ENCODE peak calls at places on chromosomes 7 and 10, in nine cellular contexts. C is Karpas-422; V is CD4-positive, CD25-positive, alpha-beta regulatory T cell; H is PC-9; U is activated T-cell treated with anti-CD3 and anti-CD28 coated beads, Interleukin-2, amount 50 U/mL, for 4 hours; B is HFF-Myc; D is HTR-8/SVneo; O is GM12865; Y is cerebellum. P is an unnamed sample.

GRCh38 chr7:28529755-28530154 is 117.4 kb downstream of the CREB5 start:
- DNase-seq in H (no peak), D (no peak), U (no peak), Y (no peak), B (no peak), C (no peak), V (no peak), O (no peak), P (no peak)

GRCh38 chr10:5260828-5261227 is 64.2 kb downstream of the AKR1C4 start:
- DNase-seq in D (no peak), V (no peak), U (no peak), H (no peak), C (no peak), Y (no peak), B (no peak), O (no peak), P (no peak)

GRCh38 chr7:77288676-77289320 is 89.2 kb upstream of the FGL2 start:
- DNase-seq in H (no peak), C (no peak), B (no peak), U (no peak), V (no peak), O (no peak), D (no peak), Y (no peak), P (no peak)

GRCh38 chr10:113450046-113450445 is 102.8 kb upstream of the HABP2 start:
- DNase-seq in O (no peak), D (no peak), Y (no peak), C (no peak), B (no peak), U (no peak), V (no peak), H (no peak), P (no peak)

GRCh38 chr10:28838908-28839307 is 161.6 kb downstream of the BAMBI start:
- DNase-seq in Y (no peak), U (no peak), C (no peak), O (no peak), H (no peak), B (no peak), V (no peak), D (no peak), P (no peak)

GRCh38 chr10:78328592-78329404 is 295.1 kb downstream of the RPS24 start:
- DNase-seq in B (no peak), Y (no peak), D (no peak), C (no peak), U (no peak), H (no peak), O (no peak), V (no peak), P (no peak)

GRCh38 chr7:1521454-1521853 is 9.0 kb upstream of the MAFK start:
- DNase-seq in U (no peak), H (no peak), D (no peak), C (no peak), O (no peak), V (no peak), Y (no peak), B (no peak), P (no peak)

GRCh38 chr7:143285454-143285756 is 647 bp downstream of the TMEM139 start:
- DNase-seq in H (peak), V (no peak), C (no peak), B (no peak), D (peak), U (no peak), O (no peak), Y (no peak), P (no peak)